ENCODE peak calls at places on chromosomes 7 and 10, in seven cellular contexts. H, D, L, N, K, M and C are unnamed samples.

GRCh38 chr10:4051011-4051407 is 266.0 kb upstream of the KLF6 start:
- DNase-seq in N (no peak), H (peak), L (no peak), D (no peak), K (no peak), M (no peak), C (peak)

GRCh38 chr10:804787-805634 is 115.5 kb upstream of the DIP2C start:
- DNase-seq in N (no peak), H (no peak), L (no peak), K (no peak), D (no peak), M (no peak), C (no peak)

GRCh38 chr10:132681858-132682755 is 103.8 kb downstream of the NKX6-2 start:
- DNase-seq in K (no peak), M (no peak), H (peak), N (no peak), D (no peak), L (no peak), C (no peak)

GRCh38 chr10:4372601-4373000 is 453.4 kb upstream of the AKR1E2 start:
- DNase-seq in K (no peak), N (peak), L (no peak), M (no peak), H (no peak), D (no peak), C (peak)

GRCh38 chr7:26403640-26404039 is 112.0 kb downstream of the SNX10 start:
- DNase-seq in N (no peak), L (no peak), K (no peak), M (no peak), H (no peak), D (no peak), C (no peak)

GRCh38 chr10:69327463-69328345 is 49.4 kb downstream of the HK1 start:
- DNase-seq in D (no peak), K (no peak), M (no peak), H (peak), L (peak), N (peak), C (peak)

GRCh38 chr10:102776779-102777417 is 33.1 kb downstream of the WBP1L start:
- DNase-seq in D (no peak), L (peak), M (peak), N (peak), H (peak), K (no peak), C (peak)

GRCh38 chr10:43194266-43194665 is 56.0 kb downstream of the CSGALNACT2 start:
- DNase-seq in L (no peak), H (no peak), M (no peak), D (no peak), N (no peak), K (no peak), C (no peak)

GRCh38 chr10:51501396-51501795 is 198.0 kb downstream of the CSTF2T start:
- DNase-seq in K (no peak), M (no peak), L (no peak), D (no peak), N (no peak), H (no peak), C (peak)

GRCh38 chr10:36790000-36790399 is 335.4 kb upstream of the ANKRD30A start:
- DNase-seq in M (no peak), K (no peak), H (no peak), N (no peak), D (no peak), L (no peak), C (no peak)

GRCh38 chr7:148662646-148663045 is 36.1 kb upstream of the CUL1 start:
- DNase-seq in H (no peak), D (no peak), M (no peak), K (no peak), N (peak), L (no peak), C (no peak)

GRCh38 chr7:99102809-99103690 is 40.9 kb downstream of the SMURF1 start:
- DNase-seq in N (peak), M (no peak), D (no peak), H (no peak), L (no peak), K (no peak), C (no peak)

GRCh38 chr10:784759-785538 is 95.5 kb upstream of the DIP2C start:
- DNase-seq in D (no peak), K (peak), L (peak), N (peak), H (peak), M (no peak), C (peak)

GRCh38 chr7:132009778-132010177 is 453.4 kb upstream of the PODXL start:
- DNase-seq in K (no peak), N (peak), D (no peak), L (no peak), H (no peak), M (no peak), C (peak)

GRCh38 chr7:7996568-7996967 is 28.0 kb downstream of the GLCCI1 start:
- DNase-seq in D (no peak), L (no peak), M (no peak), N (peak), K (peak), H (no peak), C (no peak)

GRCh38 chr10:130024779-130025178 is 60.7 kb upstream of the EBF3 start:
- DNase-seq in M (no peak), N (no peak), L (no peak), D (no peak), K (no peak), H (no peak), C (no peak)

GRCh38 chr10:15325243-15326002 is 45.7 kb downstream of the FAM171A1 start:
- DNase-seq in K (no peak), D (no peak), H (no peak), N (peak), M (no peak), L (no peak), C (peak)

GRCh38 chr7:30548762-30549344 is 44.2 kb upstream of the GGCT start:
- DNase-seq in N (peak), M (peak), K (peak), L (peak), D (peak), H (peak), C (peak)

GRCh38 chr7:7209412-7210050 is 27.2 kb downstream of the C1GALT1 start:
- DNase-seq in L (no peak), M (no peak), N (no peak), D (no peak), K (no peak), H (no peak), C (no peak)

GRCh38 chr7:86814980-86815379 is 171.3 kb downstream of the GRM3 start:
- DNase-seq in H (no peak), N (no peak), L (peak), M (peak), K (peak), D (no peak), C (no peak)

GRCh38 chr7:137590686-137591255 is 247.2 kb upstream of the PTN start:
- DNase-seq in L (no peak), M (no peak), H (no peak), K (no peak), D (no peak), N (no peak), C (no peak)

GRCh38 chr7:12884033-12884432 is 196.6 kb downstream of the ARL4A start:
- DNase-seq in L (no peak), K (no peak), M (no peak), H (no peak), N (no peak), D (no peak), C (no peak)

GRCh38 chr10:14356921-14357320 is 26.2 kb upstream of the FRMD4A start:
- DNase-seq in M (no peak), D (no peak), L (no peak), N (peak), H (no peak), K (no peak), C (peak)

GRCh38 chr7:4820405-4820967 is 41.3 kb downstream of the PAPOLB start:
- DNase-seq in M (no peak), L (no peak), K (no peak), D (no peak), N (no peak), H (no peak), C (no peak)

GRCh38 chr10:120897343-120897742 is 46.2 kb downstream of the WDR11 start:
- DNase-seq in N (no peak), H (no peak), D (no peak), L (no peak), M (no peak), K (no peak), C (peak)

GRCh38 chr7:271266-272107 is 18.5 kb upstream of the FOXL3 start:
- DNase-seq in L (no peak), M (no peak), K (no peak), H (no peak), N (no peak), D (no peak), C (no peak)

GRCh38 chr7:140060243-140060630 is 2.5 kb downstream of the PARP12 start:
- DNase-seq in N (no peak), M (no peak), D (no peak), L (no peak), H (no peak), K (no peak), C (peak)

GRCh38 chr10:132064082-132064755 is 1.5 kb upstream of the JAKMIP3 start:
- DNase-seq in H (no peak), D (no peak), M (peak), N (no peak), K (no peak), L (peak), C (no peak)

GRCh38 chr10:121485443-121486139 is 112.7 kb downstream of the FGFR2 start:
- DNase-seq in K (no peak), N (no peak), L (peak), H (no peak), D (no peak), M (peak), C (no peak)

GRCh38 chr7:46461334-46461777 is 540.3 kb upstream of the IGFBP3 start:
- DNase-seq in K (no peak), M (no peak), L (no peak), D (no peak), N (peak), H (no peak), C (peak)

GRCh38 chr10:26486985-26487850 is 49.1 kb downstream of the APBB1IP start:
- DNase-seq in D (peak), M (no peak), K (no peak), H (no peak), L (no peak), N (peak), C (peak)

GRCh38 chr10:27446091-27446918 is 57.8 kb upstream of the RAB18 start:
- DNase-seq in K (peak), M (no peak), N (peak), L (no peak), D (peak), H (no peak), C (peak)